ENCODE peak calls at places on chromosomes 11 and 22, in five cellular contexts. One of them, this sample, is unnamed.

GRCh38 chr11:80595011-80595410 is 1154.2 kb upstream of the TENM4 start:
- DNase-seq in K562: no peak
- DNase-seq in SK-N-SH: no peak
- DNase-seq in GM12878: no peak
- DNase-seq in HEK293T: no peak
- DNase-seq in this sample: peak

GRCh38 chr11:134864968-134865305 is 452.9 kb upstream of the B3GAT1 start:
- DNase-seq in GM12878: no peak
- DNase-seq in HEK293T: no peak
- DNase-seq in K562: no peak
- DNase-seq in SK-N-SH: no peak
- DNase-seq in this sample: no peak

GRCh38 chr11:102730036-102730815 is 5.5 kb upstream of the MMP8 start:
- DNase-seq in K562: no peak
- DNase-seq in GM12878: no peak
- DNase-seq in SK-N-SH: no peak
- DNase-seq in HEK293T: no peak
- DNase-seq in this sample: no peak

GRCh38 chr11:88383446-88383845 is 45.9 kb upstream of the CTSC start:
- DNase-seq in SK-N-SH: no peak
- DNase-seq in HEK293T: no peak
- DNase-seq in K562: no peak
- DNase-seq in GM12878: no peak
- DNase-seq in this sample: no peak

GRCh38 chr22:24302591-24302990 is 32.0 kb downstream of the SPECC1L start:
- DNase-seq in HEK293T: no peak
- DNase-seq in K562: no peak
- DNase-seq in SK-N-SH: no peak
- DNase-seq in GM12878: no peak
- DNase-seq in this sample: peak

GRCh38 chr11:33178443-33179154 is 17.3 kb upstream of the CSTF3 start:
- DNase-seq in GM12878: no peak
- DNase-seq in K562: no peak
- DNase-seq in HEK293T: no peak
- DNase-seq in SK-N-SH: no peak
- DNase-seq in this sample: no peak

GRCh38 chr11:126548576-126549272 is 193.2 kb downstream of the ST3GAL4 start:
- DNase-seq in K562: no peak
- DNase-seq in HEK293T: no peak
- DNase-seq in GM12878: no peak
- DNase-seq in SK-N-SH: no peak
- DNase-seq in this sample: no peak

GRCh38 chr22:32706149-32706548 is 95.4 kb upstream of the TIMP3 start:
- DNase-seq in GM12878: no peak
- DNase-seq in HEK293T: no peak
- DNase-seq in SK-N-SH: no peak
- DNase-seq in K562: no peak
- DNase-seq in this sample: no peak

GRCh38 chr11:59801981-59802638 is 8.5 kb downstream of the MRPL16 start:
- DNase-seq in GM12878: no peak
- DNase-seq in SK-N-SH: peak
- DNase-seq in HEK293T: no peak
- DNase-seq in K562: no peak
- DNase-seq in this sample: no peak

GRCh38 chr11:20962581-20962980 is 293.2 kb downstream of the NELL1 start:
- DNase-seq in HEK293T: no peak
- DNase-seq in K562: no peak
- DNase-seq in SK-N-SH: no peak
- DNase-seq in GM12878: no peak
- DNase-seq in this sample: no peak

GRCh38 chr11:133887692-133888332 is 42.5 kb upstream of the SPATA19 start:
- DNase-seq in HEK293T: no peak
- DNase-seq in SK-N-SH: no peak
- DNase-seq in GM12878: peak
- DNase-seq in K562: no peak
- DNase-seq in this sample: no peak

GRCh38 chr11:74570266-74571061 is 21.9 kb upstream of the POLD3 start:
- DNase-seq in SK-N-SH: peak
- DNase-seq in K562: peak
- DNase-seq in HEK293T: peak
- DNase-seq in GM12878: no peak
- DNase-seq in this sample: peak

GRCh38 chr11:19183641-19184040 is 18.1 kb downstream of the CSRP3 start:
- DNase-seq in K562: no peak
- DNase-seq in GM12878: no peak
- DNase-seq in HEK293T: no peak
- DNase-seq in SK-N-SH: no peak
- DNase-seq in this sample: no peak

GRCh38 chr11:75625970-75626691 is 42.7 kb downstream of the MAP6 start:
- DNase-seq in K562: no peak
- DNase-seq in SK-N-SH: no peak
- DNase-seq in HEK293T: peak
- DNase-seq in GM12878: no peak
- DNase-seq in this sample: no peak

GRCh38 chr11:88535916-88536547 is 198.5 kb upstream of the CTSC start:
- DNase-seq in K562: no peak
- DNase-seq in HEK293T: no peak
- DNase-seq in GM12878: no peak
- DNase-seq in SK-N-SH: no peak
- DNase-seq in this sample: peak

GRCh38 chr11:114596175-114596919 is 761 bp upstream of the NXPE4 start:
- DNase-seq in HEK293T: no peak
- DNase-seq in SK-N-SH: no peak
- DNase-seq in GM12878: no peak
- DNase-seq in K562: no peak
- DNase-seq in this sample: no peak

GRCh38 chr22:36445158-36445668 is 36.2 kb downstream of the TXN2 start:
- DNase-seq in HEK293T: no peak
- DNase-seq in K562: peak
- DNase-seq in GM12878: no peak
- DNase-seq in SK-N-SH: no peak
- DNase-seq in this sample: peak

GRCh38 chr11:3853935-3854659 is 1.4 kb upstream of the STIM1 start:
- DNase-seq in SK-N-SH: no peak
- DNase-seq in K562: no peak
- DNase-seq in HEK293T: no peak
- DNase-seq in GM12878: peak
- DNase-seq in this sample: no peak

GRCh38 chr11:67627788-67628624 is 1.7 kb downstream of the NUDT8 start:
- DNase-seq in SK-N-SH: no peak
- DNase-seq in GM12878: no peak
- DNase-seq in HEK293T: no peak
- DNase-seq in K562: no peak
- DNase-seq in this sample: no peak

GRCh38 chr11:1569251-1569780 is 2.8 kb downstream of the DUSP8 start:
- DNase-seq in GM12878: no peak
- DNase-seq in K562: no peak
- DNase-seq in SK-N-SH: no peak
- DNase-seq in HEK293T: no peak
- DNase-seq in this sample: no peak

GRCh38 chr11:120108154-120108784 is 29.6 kb downstream of the TRIM29 start:
- DNase-seq in HEK293T: peak
- DNase-seq in K562: peak
- DNase-seq in GM12878: no peak
- DNase-seq in SK-N-SH: peak
- DNase-seq in this sample: peak

GRCh38 chr11:46380340-46381045 is 976 bp upstream of the MDK start:
- DNase-seq in K562: peak
- DNase-seq in GM12878: no peak
- DNase-seq in SK-N-SH: peak
- DNase-seq in HEK293T: peak
- DNase-seq in this sample: peak

GRCh38 chr22:41302016-41302767 is 867 bp downstream of the ZC3H7B start:
- DNase-seq in K562: peak
- DNase-seq in HEK293T: peak
- DNase-seq in SK-N-SH: peak
- DNase-seq in GM12878: no peak
- DNase-seq in this sample: no peak

DNA sequence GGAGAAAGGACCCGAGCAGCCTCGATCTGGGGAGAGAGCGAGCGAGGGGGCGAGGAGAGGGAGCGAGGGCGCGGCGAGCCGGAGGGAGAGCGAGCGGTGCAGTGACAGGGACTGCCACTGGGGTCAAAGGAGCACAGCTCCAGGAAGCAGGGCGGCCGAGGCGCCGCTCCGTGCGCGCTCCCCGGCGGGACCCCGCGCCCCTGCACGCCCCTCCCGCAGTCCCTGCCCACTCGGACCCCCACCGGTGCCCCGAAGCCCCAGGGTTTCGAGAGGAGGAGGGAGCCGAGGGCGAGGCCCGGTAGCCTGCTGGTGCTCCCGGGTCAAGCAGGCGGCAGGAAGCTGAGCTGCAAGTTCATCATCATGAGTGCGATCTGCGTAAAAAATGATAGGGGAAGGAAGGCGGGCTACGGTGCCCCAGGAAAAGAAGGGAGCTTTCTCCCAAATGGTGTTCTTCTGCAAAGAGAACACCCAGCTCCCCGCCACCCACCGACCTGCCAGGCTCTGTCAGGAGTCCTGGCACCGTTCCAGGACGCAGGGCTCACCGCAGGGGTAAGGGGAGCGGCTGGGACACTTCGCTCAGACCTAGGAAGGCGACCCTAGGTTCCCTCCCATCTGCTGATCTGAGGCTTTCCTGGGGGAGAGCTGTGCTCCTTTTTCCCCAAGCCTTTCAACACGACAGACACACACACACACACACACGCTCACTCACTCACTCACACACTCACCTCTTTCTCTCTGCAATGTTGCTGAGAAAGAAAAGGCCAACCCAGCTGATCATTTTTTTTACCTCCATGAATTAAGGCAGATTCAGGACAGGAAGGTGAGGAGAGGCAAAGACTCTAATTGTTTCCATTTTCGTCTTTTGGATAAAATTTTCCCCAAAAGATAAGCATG is at the start of gene MPPED2:
- DNase-seq in SK-N-SH: peak
- DNase-seq in HEK293T: peak
- DNase-seq in GM12878: no peak
- DNase-seq in K562: peak
- DNase-seq in this sample: no peak
- TF ChIP-seq FOXM1 in SK-N-SH: no peak
- TF ChIP-seq FOXM1 in HEK293T: no peak
- TF ChIP-seq FOXM1 in GM12878: no peak
- TF ChIP-seq FOXM1 in K562: no peak
- TF ChIP-seq FOXM1 in this sample: no peak

GRCh38 chr11:64224151-64224890 is 1.7 kb downstream of the TRPT1 start:
- DNase-seq in HEK293T: no peak
- DNase-seq in SK-N-SH: no peak
- DNase-seq in K562: no peak
- DNase-seq in GM12878: no peak
- DNase-seq in this sample: no peak
- TF ChIP-seq FOXM1 in HEK293T: no peak
- TF ChIP-seq FOXM1 in SK-N-SH: no peak
- TF ChIP-seq FOXM1 in K562: no peak
- TF ChIP-seq FOXM1 in GM12878: no peak
- TF ChIP-seq FOXM1 in this sample: no peak

GRCh38 chr22:30245985-30246901 is at the start of gene LIF:
- DNase-seq in GM12878: no peak
- DNase-seq in HEK293T: peak
- DNase-seq in K562: peak
- DNase-seq in SK-N-SH: peak
- DNase-seq in this sample: no peak
- TF ChIP-seq FOXM1 in GM12878: no peak
- TF ChIP-seq FOXM1 in HEK293T: peak
- TF ChIP-seq FOXM1 in K562: no peak
- TF ChIP-seq FOXM1 in SK-N-SH: no peak
- TF ChIP-seq FOXM1 in this sample: no peak

GRCh38 chr11:37320921-37321320 is 722.9 kb upstream of the RAG2 start:
- DNase-seq in K562: no peak
- DNase-seq in SK-N-SH: no peak
- DNase-seq in GM12878: no peak
- DNase-seq in HEK293T: no peak
- DNase-seq in this sample: no peak
- TF ChIP-seq FOXM1 in K562: no peak
- TF ChIP-seq FOXM1 in SK-N-SH: no peak
- TF ChIP-seq FOXM1 in GM12878: no peak
- TF ChIP-seq FOXM1 in HEK293T: no peak
- TF ChIP-seq FOXM1 in this sample: no peak

GRCh38 chr22:17086301-17086700 is 1.5 kb downstream of the IL17RA start:
- DNase-seq in HEK293T: no peak
- DNase-seq in SK-N-SH: no peak
- DNase-seq in K562: no peak
- DNase-seq in GM12878: no peak
- DNase-seq in this sample: no peak

GRCh38 chr22:17086750-17087149 is 1.9 kb downstream of the IL17RA start:
- DNase-seq in HEK293T: no peak
- DNase-seq in SK-N-SH: no peak
- DNase-seq in K562: no peak
- DNase-seq in GM12878: no peak
- DNase-seq in this sample: no peak

GRCh38 chr22:17084554-17085276 is at the start of gene IL17RA:
- DNase-seq in K562: peak
- DNase-seq in SK-N-SH: peak
- DNase-seq in GM12878: peak
- DNase-seq in HEK293T: peak
- DNase-seq in this sample: peak

GRCh38 chr22:17083811-17084540 is 824 bp upstream of the IL17RA start:
- DNase-seq in GM12878: no peak
- DNase-seq in SK-N-SH: no peak
- DNase-seq in K562: no peak
- DNase-seq in HEK293T: no peak
- DNase-seq in this sample: no peak

GRCh38 chr22:17085277-17086091 is 684 bp downstream of the IL17RA start:
- DNase-seq in GM12878: no peak
- DNase-seq in HEK293T: peak
- DNase-seq in SK-N-SH: no peak
- DNase-seq in K562: peak
- DNase-seq in this sample: no peak
- TF ChIP-seq FOXM1 in GM12878: no peak
- TF ChIP-seq FOXM1 in HEK293T: no peak
- TF ChIP-seq FOXM1 in SK-N-SH: no peak
- TF ChIP-seq FOXM1 in K562: no peak
- TF ChIP-seq FOXM1 in this sample: no peak

GRCh38 chr11:96073536-96073935 is 149.6 kb upstream of the MTMR2 start:
- DNase-seq in K562: no peak
- DNase-seq in GM12878: no peak
- DNase-seq in SK-N-SH: no peak
- DNase-seq in HEK293T: no peak
- DNase-seq in this sample: no peak
- TF ChIP-seq FOXM1 in K562: no peak
- TF ChIP-seq FOXM1 in GM12878: no peak
- TF ChIP-seq FOXM1 in SK-N-SH: no peak
- TF ChIP-seq FOXM1 in HEK293T: no peak
- TF ChIP-seq FOXM1 in this sample: no peak

GRCh38 chr22:48742556-48743343 is 1084.9 kb downstream of the BRD1 start:
- DNase-seq in K562: no peak
- DNase-seq in GM12878: no peak
- DNase-seq in HEK293T: no peak
- DNase-seq in SK-N-SH: no peak
- DNase-seq in this sample: no peak
- TF ChIP-seq FOXM1 in K562: no peak
- TF ChIP-seq FOXM1 in GM12878: no peak
- TF ChIP-seq FOXM1 in HEK293T: no peak
- TF ChIP-seq FOXM1 in SK-N-SH: no peak
- TF ChIP-seq FOXM1 in this sample: no peak